ENCODE peak calls at places on chromosome 17, in nine cellular contexts. L is AG09309; Z is endothelial cell; W is AG04450; X is ovary; A is glutamatergic neuron; U is gastrocnemius medialis; I is upper lobe of right lung; D is CD8-positive, alpha-beta T cell. S is an unnamed sample.

GRCh38 chr17:8487130-8487645 is 51.5 kb downstream of the NDEL1 start:
- DNase-seq in L (no peak), Z (no peak), W (no peak), X (no peak), A (no peak), U (no peak), I (peak), D (no peak), S (no peak)

GRCh38 chr17:74877592-74878543 is 5.1 kb upstream of the FDXR start:
- DNase-seq in L (no peak), Z (no peak), W (no peak), X (peak), A (no peak), U (no peak), I (no peak), D (no peak), S (no peak)

GRCh38 chr17:12851901-12852435 is 62.7 kb downstream of the ARHGAP44 start:
- DNase-seq in L (no peak), Z (no peak), W (no peak), X (no peak), A (no peak), U (no peak), I (no peak), D (no peak), S (no peak)

GRCh38 chr17:2025622-2026309 is 632 bp upstream of the RTN4RL1 start:
- DNase-seq in L (no peak), Z (peak), W (no peak), X (peak), A (peak), U (peak), I (peak), D (no peak), S (no peak)

GRCh38 chr17:11637796-11638195 is 39.5 kb downstream of the DNAH9 start:
- DNase-seq in L (no peak), Z (no peak), W (no peak), X (no peak), A (no peak), U (no peak), I (no peak), D (no peak), S (no peak)

GRCh38 chr17:30337393-30337999 is 3.6 kb upstream of the TMIGD1 start:
- DNase-seq in L (no peak), Z (no peak), W (no peak), X (no peak), A (no peak), U (no peak), I (no peak), D (no peak), S (no peak)

GRCh38 chr17:66717680-66718079 is 117.2 kb upstream of the CACNG5 start:
- DNase-seq in L (no peak), Z (no peak), W (no peak), X (no peak), A (peak), U (no peak), I (peak), D (no peak), S (no peak)

GRCh38 chr17:49646391-49647255 is 31.3 kb downstream of the SPOP start:
- DNase-seq in L (no peak), Z (no peak), W (peak), X (no peak), A (no peak), U (peak), I (no peak), D (no peak), S (no peak)

DNA sequence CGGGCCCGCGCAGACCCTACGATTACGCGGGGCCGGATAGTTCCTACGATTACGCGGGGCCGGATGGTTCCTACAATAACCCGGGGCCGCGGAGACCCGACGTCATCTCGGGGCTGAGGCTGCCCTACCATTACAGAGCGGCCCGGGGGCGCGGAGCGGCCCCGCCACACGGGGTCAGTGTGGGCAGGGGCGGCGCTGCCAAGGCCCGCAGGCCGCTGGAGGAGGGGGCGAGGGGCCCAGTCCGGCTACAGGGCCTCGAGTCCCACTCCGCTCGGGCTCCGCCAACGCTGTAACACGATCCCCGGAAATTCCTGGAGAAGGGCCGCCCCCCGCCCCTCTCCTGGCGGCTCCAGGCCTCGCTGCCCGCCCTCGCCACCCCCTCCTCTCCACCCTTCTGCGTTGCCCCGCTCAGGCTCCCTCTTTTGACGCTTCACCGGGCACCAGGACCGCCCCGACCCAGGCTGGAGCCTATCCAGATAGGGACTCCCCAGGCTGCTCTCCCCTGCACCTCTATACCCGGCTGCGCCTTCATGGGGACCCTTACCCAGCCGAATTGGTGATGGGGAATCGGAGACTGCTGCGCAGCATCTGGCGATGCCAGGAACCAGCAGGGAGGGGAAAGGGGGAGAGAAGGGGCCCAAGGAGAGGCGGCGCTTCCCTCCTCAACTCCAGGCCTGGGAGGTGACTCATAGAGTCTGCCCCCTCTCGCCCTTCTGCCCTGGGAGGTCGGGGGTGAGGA is at the start of gene RAB34:
- DNase-seq in L (peak), Z (peak), W (peak), X (peak), A (peak), U (peak), I (peak), D (no peak), S (peak)
- TF ChIP-seq CTCF in L (peak), Z (no peak), W (peak), X (no peak), A (no peak), U (no peak), I (peak), D (no peak), S (no peak)

DNA sequence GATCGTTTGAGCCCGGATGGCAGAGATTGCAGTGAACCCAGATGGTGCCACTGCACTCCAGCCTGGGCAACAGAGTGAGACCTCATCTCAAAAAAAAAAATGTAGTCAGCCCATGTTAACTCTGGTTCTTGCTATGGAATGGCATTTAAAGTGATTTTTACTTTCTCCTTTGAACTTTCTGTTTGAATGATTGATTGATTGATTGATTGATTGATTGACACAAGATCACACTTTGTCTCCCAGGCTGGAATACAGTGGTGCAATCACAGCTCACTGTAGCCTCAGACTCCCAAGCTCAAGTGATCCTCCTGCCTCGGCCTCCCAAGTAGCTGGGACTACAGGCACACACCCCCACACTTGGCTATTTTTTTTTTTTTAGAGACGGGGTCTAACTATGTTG is 17.0 kb downstream of the SMTNL2 start:
- DNase-seq in L (no peak), Z (no peak), W (no peak), X (no peak), A (no peak), U (no peak), I (no peak), D (no peak), S (no peak)
- TF ChIP-seq CTCF in L (no peak), Z (no peak), W (no peak), X (no peak), A (no peak), U (no peak), I (no peak), D (no peak), S (no peak)

DNA sequence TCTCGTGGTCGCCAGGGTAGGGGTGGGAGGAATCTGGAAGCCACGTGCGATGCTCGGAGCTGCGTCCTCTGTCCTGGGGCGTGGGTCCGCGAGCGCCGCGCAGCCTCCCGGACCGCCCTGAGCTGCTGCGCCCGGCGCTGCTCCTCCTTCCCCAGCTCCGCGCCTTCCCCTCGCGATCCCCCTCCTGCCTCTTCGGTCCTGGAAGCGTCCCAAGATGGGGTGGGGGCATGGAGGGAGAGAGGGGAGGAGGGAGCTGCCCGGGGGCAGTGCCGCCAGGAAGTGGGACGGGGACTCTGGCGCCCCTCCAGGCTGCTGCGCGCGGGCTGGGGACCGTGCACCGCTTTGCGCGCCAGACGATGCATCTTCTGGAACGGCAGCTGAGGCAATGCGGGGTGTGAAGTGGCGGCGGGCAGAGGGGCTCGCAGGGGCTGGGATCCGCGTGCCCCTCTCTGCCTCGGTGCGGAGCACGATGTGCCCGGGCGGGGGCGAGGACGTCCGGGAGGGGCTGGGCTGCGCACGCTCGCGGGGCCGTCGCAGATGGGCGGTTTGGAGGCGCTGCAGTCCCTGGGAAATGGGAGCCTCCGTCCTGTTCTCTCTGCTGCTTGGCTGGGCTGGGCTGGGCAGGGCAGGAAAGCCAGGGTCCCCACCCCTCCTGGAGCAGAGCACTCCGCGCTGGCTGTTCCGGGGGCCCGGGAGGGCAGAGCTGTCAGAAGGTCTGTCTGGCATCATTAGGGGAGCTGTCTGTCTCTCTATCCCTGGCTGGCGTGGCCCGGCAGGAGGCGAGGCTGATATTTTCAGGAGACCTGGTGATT is 388.0 kb downstream of the SEC14L1 start:
- DNase-seq in L (no peak), Z (peak), W (no peak), X (no peak), A (peak), U (no peak), I (peak), D (peak), S (no peak)
- TF ChIP-seq CTCF in L (no peak), Z (no peak), W (no peak), X (no peak), A (no peak), U (no peak), I (no peak), D (peak), S (no peak)

GRCh38 chr17:43840814-43841213 is 6.2 kb upstream of the CD300LG start:
- DNase-seq in L (no peak), Z (no peak), W (no peak), X (no peak), A (no peak), U (no peak), I (no peak), D (no peak), S (no peak)
- TF ChIP-seq CTCF in L (peak), Z (no peak), W (peak), X (no peak), A (no peak), U (no peak), I (peak), D (no peak), S (peak)

GRCh38 chr17:48632579-48633265 is 6.6 kb upstream of the HOXB9 start:
- DNase-seq in L (no peak), Z (peak), W (no peak), X (no peak), A (no peak), U (no peak), I (no peak), D (no peak), S (no peak)
- TF ChIP-seq CTCF in L (no peak), Z (no peak), W (no peak), X (no peak), A (no peak), U (no peak), I (no peak), D (no peak), S (no peak)

GRCh38 chr17:79992657-79993389 is 42.8 kb downstream of the TBC1D16 start:
- DNase-seq in L (no peak), Z (no peak), W (no peak), X (no peak), A (no peak), U (no peak), I (no peak), D (no peak), S (no peak)

GRCh38 chr17:79991140-79991923 is 44.3 kb downstream of the TBC1D16 start:
- DNase-seq in L (peak), Z (peak), W (peak), X (peak), A (peak), U (peak), I (peak), D (peak), S (peak)

GRCh38 chr17:79990704-79991103 is 45.0 kb downstream of the TBC1D16 start:
- DNase-seq in L (no peak), Z (no peak), W (no peak), X (peak), A (no peak), U (no peak), I (no peak), D (no peak), S (no peak)

GRCh38 chr17:79993390-79994221 is 42.1 kb downstream of the TBC1D16 start:
- DNase-seq in L (no peak), Z (no peak), W (peak), X (peak), A (peak), U (peak), I (peak), D (no peak), S (peak)

GRCh38 chr17:79991924-79992656 is 43.6 kb downstream of the TBC1D16 start:
- DNase-seq in L (no peak), Z (no peak), W (no peak), X (peak), A (no peak), U (no peak), I (no peak), D (no peak), S (no peak)
- TF ChIP-seq CTCF in L (no peak), Z (no peak), W (no peak), X (no peak), A (peak), U (peak), I (peak), D (no peak), S (no peak)

GRCh38 chr17:81095608-81095888 is 60.6 kb downstream of the BAIAP2 start:
- DNase-seq in L (no peak), Z (no peak), W (no peak), X (no peak), A (no peak), U (no peak), I (no peak), D (no peak), S (no peak)

GRCh38 chr17:81097943-81098308 is 63.0 kb downstream of the BAIAP2 start:
- DNase-seq in L (no peak), Z (no peak), W (no peak), X (no peak), A (no peak), U (peak), I (peak), D (no peak), S (no peak)

GRCh38 chr17:81094744-81095607 is 60.0 kb downstream of the BAIAP2 start:
- DNase-seq in L (peak), Z (peak), W (peak), X (peak), A (peak), U (peak), I (no peak), D (peak), S (peak)

GRCh38 chr17:81096741-81097133 is 61.8 kb downstream of the BAIAP2 start:
- DNase-seq in L (no peak), Z (no peak), W (no peak), X (no peak), A (no peak), U (no peak), I (no peak), D (no peak), S (no peak)

DNA sequence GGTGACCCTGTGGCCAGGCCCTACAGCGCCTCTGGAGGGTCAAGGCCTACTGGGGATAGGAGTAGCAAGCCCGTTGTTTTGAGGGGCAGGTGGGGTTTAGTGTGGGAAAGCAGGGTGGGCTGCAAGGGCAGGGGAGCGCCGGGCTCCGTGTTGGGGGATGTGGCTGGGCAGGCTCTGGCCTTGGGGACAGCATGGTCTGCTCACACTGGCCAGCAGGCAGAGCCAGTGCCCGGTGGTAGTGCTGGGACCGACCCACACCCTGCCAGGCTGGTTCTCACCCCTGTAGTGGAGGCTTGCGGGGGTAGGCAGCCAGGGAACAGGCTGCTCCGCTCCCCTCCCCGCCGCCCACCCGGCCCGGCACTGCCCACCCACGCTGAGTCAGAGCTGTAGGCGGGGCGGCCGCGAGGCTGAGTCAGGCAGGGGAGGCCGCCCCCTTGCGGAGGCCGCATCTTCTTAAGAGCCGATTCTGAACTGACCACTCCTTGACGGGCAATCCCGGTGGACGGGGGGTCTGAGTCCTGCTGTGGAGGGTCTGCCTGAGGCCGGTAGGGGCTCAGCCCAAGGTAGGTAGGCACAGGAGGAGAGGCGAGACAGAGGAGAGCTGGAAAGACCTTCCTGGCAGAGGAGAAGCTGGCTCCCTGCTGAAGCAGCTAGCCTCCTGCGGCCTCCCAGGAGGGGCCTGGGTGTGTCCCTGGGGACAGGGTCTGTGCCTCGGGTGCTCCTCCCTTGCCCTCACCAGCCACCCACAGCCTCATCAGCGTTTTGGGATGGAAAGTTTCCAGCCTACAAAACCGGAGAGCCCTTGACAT is 62.4 kb downstream of the BAIAP2 start:
- DNase-seq in L (peak), Z (peak), W (peak), X (peak), A (peak), U (peak), I (peak), D (peak), S (peak)
- TF ChIP-seq CTCF in L (peak), Z (peak), W (peak), X (peak), A (no peak), U (peak), I (peak), D (peak), S (peak)